ENCODE peak calls at places on chromosomes 1 and 21, in five cellular contexts. M is fibroblast of mammary gland, G is neural crest cell, U is cardiac muscle cell, K is Calu3. Q is an unnamed sample.

GRCh38 chr1:81224222-81224621 is 576.5 kb upstream of the ADGRL2 start:
- DNase-seq in G (no peak), U (peak), K (no peak), M (no peak), Q (no peak)

GRCh38 chr1:91120421-91120820 is 98.6 kb upstream of the ZNF644 start:
- DNase-seq in K (no peak), G (no peak), U (no peak), M (peak), Q (no peak)

GRCh38 chr1:114330451-114330983 is 176.8 kb upstream of the SYT6 start:
- DNase-seq in K (no peak), G (no peak), M (no peak), U (no peak), Q (no peak)

GRCh38 chr1:209311770-209312169 is 271.7 kb upstream of the CAMK1G start:
- DNase-seq in K (no peak), M (no peak), G (no peak), U (no peak), Q (no peak)

GRCh38 chr1:2124446-2125198 is 70.0 kb downstream of the FAAP20 start:
- DNase-seq in U (no peak), G (no peak), M (no peak), K (no peak), Q (no peak)

GRCh38 chr21:45405271-45405818 is 380 bp downstream of the COL18A1 start:
- DNase-seq in M (peak), K (peak), U (peak), G (no peak), Q (no peak)

GRCh38 chr1:32291145-32291707 is 657 bp upstream of the HDAC1 start:
- DNase-seq in M (peak), K (no peak), G (no peak), U (no peak), Q (no peak)

GRCh38 chr1:100387209-100387608 is 34.9 kb downstream of the CDC14A start:
- DNase-seq in G (no peak), U (no peak), M (peak), K (no peak), Q (no peak)

GRCh38 chr1:17831619-17832018 is 76.5 kb downstream of the ACTL8 start:
- DNase-seq in M (peak), K (peak), U (peak), G (peak), Q (peak)

GRCh38 chr1:36918604-36919003 is 115.7 kb downstream of the GRIK3 start:
- DNase-seq in G (no peak), K (no peak), M (no peak), U (no peak), Q (no peak)

GRCh38 chr1:110674337-110675059 is at the start of gene KCNA3:
- DNase-seq in G (peak), U (peak), M (no peak), K (no peak), Q (peak)

GRCh38 chr1:13803546-13804239 is 103.7 kb downstream of the PRDM2 start:
- DNase-seq in K (no peak), U (no peak), G (no peak), M (no peak), Q (no peak)

GRCh38 chr1:234969630-234970370 is 158.8 kb downstream of the TOMM20 start:
- DNase-seq in M (peak), G (peak), K (peak), U (peak), Q (peak)

GRCh38 chr1:64343105-64343960 is 126.6 kb upstream of the CACHD1 start:
- DNase-seq in K (peak), M (peak), G (no peak), U (no peak), Q (no peak)

GRCh38 chr1:6028042-6028895 is 17.4 kb upstream of the KCNAB2 start:
- DNase-seq in M (peak), G (no peak), U (no peak), K (no peak), Q (peak)
- TF ChIP-seq CTCF in M (no peak), G (no peak), U (no peak), K (no peak), Q (no peak)

GRCh38 chr1:26234644-26235384 is 814 bp downstream of the CEP85 start:
- DNase-seq in G (no peak), K (peak), M (peak), U (peak), Q (no peak)
- TF ChIP-seq CTCF in G (no peak), K (no peak), M (peak), U (peak), Q (no peak)

GRCh38 chr21:42337276-42337675 is 13.5 kb downstream of the TFF2 start:
- DNase-seq in K (no peak), M (no peak), U (no peak), G (no peak), Q (no peak)
- TF ChIP-seq CTCF in K (no peak), M (no peak), U (no peak), G (no peak), Q (no peak)

GRCh38 chr1:20715406-20715805 is 2.4 kb downstream of the KIF17 start:
- DNase-seq in G (no peak), U (no peak), M (no peak), K (no peak), Q (no peak)

GRCh38 chr1:20716232-20716631 is 1.6 kb downstream of the KIF17 start:
- DNase-seq in M (no peak), G (no peak), U (no peak), K (no peak), Q (no peak)

GRCh38 chr1:20719261-20719660 is 1.5 kb upstream of the KIF17 start:
- DNase-seq in K (no peak), G (no peak), M (no peak), U (no peak), Q (no peak)

GRCh38 chr1:20719871-20720620 is 2.2 kb upstream of the KIF17 start:
- DNase-seq in M (no peak), K (no peak), G (no peak), U (no peak), Q (no peak)

DNA sequence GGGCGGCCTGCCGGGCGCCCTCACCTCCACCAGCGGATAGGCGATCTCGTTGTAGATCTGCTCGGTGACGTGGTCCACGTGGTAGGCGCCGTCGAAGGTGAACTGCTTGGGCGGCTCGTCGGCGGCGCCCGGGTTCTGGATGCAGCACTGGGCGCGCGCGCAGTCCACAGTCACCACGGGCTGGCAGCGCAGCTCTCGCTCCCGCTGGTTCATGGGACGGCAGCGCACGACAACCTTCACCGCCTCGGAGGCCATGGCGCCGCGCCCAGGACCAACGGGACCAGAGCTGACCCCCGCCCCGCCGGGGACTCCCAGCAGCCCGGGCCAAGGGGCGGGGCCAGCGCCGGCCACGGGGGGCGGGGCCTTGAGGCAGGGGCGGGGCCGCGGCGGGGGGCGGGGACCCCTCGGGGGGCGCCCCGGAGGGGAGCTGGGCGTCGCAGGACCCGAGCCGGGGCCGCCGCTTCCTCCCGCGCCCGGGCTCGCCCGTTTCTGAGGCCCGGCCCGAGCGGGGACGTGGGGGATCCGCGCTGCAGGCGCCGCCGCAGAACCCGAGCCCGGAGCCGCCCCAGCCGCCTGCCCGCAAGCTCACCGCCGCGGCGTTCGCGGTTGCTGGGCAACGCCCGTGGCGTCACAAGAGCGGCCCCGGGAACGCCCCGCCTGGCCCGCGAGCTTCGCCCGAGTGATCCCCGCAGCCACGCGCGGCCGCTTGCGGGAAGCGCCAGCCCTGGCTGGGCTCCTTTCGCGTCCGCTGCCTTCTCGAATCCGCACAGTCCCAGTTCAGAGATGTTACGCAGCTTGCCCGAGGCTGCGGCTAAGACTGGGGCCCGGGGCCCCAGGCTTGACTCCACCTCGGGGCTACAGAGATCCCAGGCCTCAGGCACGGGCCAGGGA is at the start of gene KIF17:
- DNase-seq in G (peak), U (peak), K (peak), M (peak), Q (peak)
- TF ChIP-seq CTCF in G (no peak), U (no peak), K (no peak), M (no peak), Q (no peak)

DNA sequence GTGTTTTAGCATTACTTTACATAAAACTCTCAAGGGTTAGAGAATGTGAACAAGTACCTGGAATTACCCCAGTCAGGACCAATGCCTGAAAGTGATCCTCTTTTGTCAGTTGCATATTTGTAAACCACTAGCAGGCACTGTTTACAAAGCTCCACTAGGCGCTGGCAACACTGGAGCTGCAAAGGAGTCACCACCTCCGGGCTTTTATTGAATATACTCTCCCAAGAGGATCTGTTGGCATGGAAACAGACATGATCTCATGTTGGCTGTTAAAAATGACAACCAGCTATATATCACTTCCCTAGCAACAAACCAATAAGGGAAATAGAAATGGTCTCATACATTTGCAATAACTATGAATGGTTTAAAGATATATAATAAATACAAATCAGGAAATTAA is 116.0 kb downstream of the TTLL7 start:
- DNase-seq in U (no peak), K (peak), G (no peak), M (peak), Q (no peak)
- TF ChIP-seq CTCF in U (peak), K (no peak), G (peak), M (peak), Q (no peak)

DNA sequence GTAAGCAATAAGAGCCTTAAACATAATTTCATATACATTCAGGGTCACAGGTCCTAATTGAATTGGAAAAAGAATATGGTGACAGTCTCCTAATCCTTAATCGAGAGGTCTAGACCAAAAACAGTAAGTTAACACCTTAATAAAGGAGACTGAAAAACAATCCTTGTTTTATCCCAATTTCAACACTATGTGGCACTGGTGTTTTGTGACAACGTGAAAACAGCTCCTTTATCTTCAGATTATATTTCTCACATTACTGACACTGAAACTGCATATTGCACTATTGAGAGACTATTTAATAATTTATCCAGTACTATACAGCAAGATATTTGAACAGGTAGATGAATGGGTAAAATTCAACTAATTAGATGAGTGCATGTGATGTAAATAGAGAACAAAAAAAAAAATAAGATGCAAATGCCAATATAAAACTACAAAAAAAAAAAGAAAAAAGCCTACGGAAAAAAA is 34.1 kb downstream of the TP53BP2 start:
- DNase-seq in G (no peak), U (no peak), K (no peak), M (peak), Q (no peak)
- TF ChIP-seq CTCF in G (peak), U (peak), K (peak), M (peak), Q (peak)

DNA sequence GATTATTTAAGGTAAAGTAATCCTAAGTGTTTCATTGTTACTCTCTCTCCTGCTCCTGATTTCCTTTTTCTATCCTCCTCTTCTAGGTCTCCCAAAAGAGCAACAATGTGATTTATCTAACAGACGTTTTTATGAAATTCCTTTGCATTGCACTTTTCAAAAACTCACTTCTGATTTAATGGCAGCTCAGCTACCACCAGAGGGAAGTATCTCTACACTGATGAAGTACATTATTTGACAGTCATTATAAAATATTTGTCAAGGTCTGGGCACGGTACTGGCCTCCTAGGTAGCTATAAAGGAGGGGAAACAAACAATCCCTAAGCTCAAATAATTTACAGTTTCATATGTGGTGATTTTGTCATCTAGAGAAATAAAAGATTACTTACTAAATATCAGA is 15.6 kb downstream of the TMPRSS15 start:
- DNase-seq in M (no peak), G (no peak), K (no peak), U (no peak), Q (no peak)
- TF ChIP-seq CTCF in M (no peak), G (peak), K (no peak), U (no peak), Q (no peak)

GRCh38 chr1:160575112-160575664 is 4.1 kb downstream of the CD84 start:
- DNase-seq in K (no peak), G (no peak), U (no peak), M (no peak), Q (no peak)
- TF ChIP-seq CTCF in K (no peak), G (no peak), U (no peak), M (no peak), Q (no peak)

GRCh38 chr1:145960468-145961108 is 2.8 kb upstream of the LIX1L start:
- DNase-seq in U (peak), K (peak), G (peak), M (peak), Q (peak)
- TF ChIP-seq CTCF in U (no peak), K (no peak), G (peak), M (no peak), Q (peak)

DNA sequence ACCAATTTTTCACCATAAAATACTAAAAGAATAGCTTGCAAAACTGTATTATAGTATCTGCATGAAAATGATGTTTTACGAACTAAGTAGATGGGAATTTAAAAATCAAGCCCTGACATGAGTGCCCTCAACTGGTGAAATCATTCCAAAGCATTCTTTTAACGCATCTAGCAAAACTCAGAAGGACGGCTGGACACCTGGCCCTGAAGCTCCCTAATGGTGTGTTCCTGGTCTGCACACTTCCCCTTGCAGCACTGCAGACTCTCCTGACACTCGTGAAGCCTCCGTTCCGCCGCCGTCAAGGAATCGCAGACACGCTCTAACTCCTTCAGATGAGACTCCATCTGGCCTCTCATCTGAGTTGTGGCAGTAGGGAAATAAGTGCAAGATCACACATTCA is 39.9 kb downstream of the ODF2L start:
- DNase-seq in M (no peak), U (no peak), G (no peak), K (no peak), Q (no peak)
- TF ChIP-seq CTCF in M (no peak), U (peak), G (no peak), K (no peak), Q (no peak)

Q was measured in body of pancreas.